ENCODE peak calls at places on chromosomes 4 and X, in nine cellular contexts. J, Q, G, T, S, A, W, I and M are unnamed samples.

GRCh38 chrX:46597774-46598173 is 24.2 kb downstream of the CHST7 start:
- DNase-seq in Q (no peak), G (no peak), T (no peak), W (no peak), S (no peak), A (no peak), J (no peak), I (no peak), M (no peak)

GRCh38 chrX:123731258-123731986 is 1.4 kb downstream of the THOC2 start:
- DNase-seq in A (no peak), Q (peak; percentile 40), T (no peak), G (peak; percentile 11), I (peak; percentile 35), W (no peak), S (peak; percentile 35), J (no peak), M (no peak)

GRCh38 chr4:184104419-184105101 is 113.1 kb downstream of the ENPP6 start:
- DNase-seq in S (no peak), W (no peak), Q (no peak), I (no peak), T (no peak), G (no peak), J (no peak), A (no peak), M (peak; percentile 94)

GRCh38 chrX:155056877-155057792 is 13.8 kb downstream of the CMC4 start:
- DNase-seq in S (peak; percentile 78), J (peak; percentile 36), A (peak; percentile 85), Q (peak; percentile 85), I (peak; percentile 78), G (peak; percentile 76), T (peak; percentile 80), W (no peak), M (no peak)

GRCh38 chr4:78551420-78552351 is at the start of gene ANXA3:
- DNase-seq in W (no peak), A (peak; percentile 91), J (no peak), S (no peak), Q (no peak), G (no peak), I (peak; percentile 15), T (no peak), M (no peak)

GRCh38 chr4:77193511-77194236 is 36.7 kb downstream of the CCNG2 start:
- DNase-seq in A (peak; percentile 92), Q (no peak), S (no peak), G (no peak), W (no peak), J (peak; percentile 41), I (no peak), T (peak; percentile 60), M (no peak)

GRCh38 chr4:1233641-1234277 is 15.2 kb downstream of the CTBP1 start:
- DNase-seq in T (no peak), I (no peak), W (no peak), G (peak; percentile 70), A (no peak), S (peak; percentile 60), J (peak; percentile 54), Q (peak; percentile 65), M (no peak)

GRCh38 chr4:59339631-59340030 is 1860.5 kb upstream of the ADGRL3 start:
- DNase-seq in S (no peak), J (no peak), G (no peak), A (peak; percentile 47), Q (no peak), I (no peak), W (no peak), T (no peak), M (no peak)

GRCh38 chr4:185566972-185567749 is 31.9 kb upstream of the PDLIM3 start:
- DNase-seq in W (peak; percentile 31), G (peak; percentile 90), A (no peak), S (peak; percentile 74), J (peak; percentile 26), Q (peak; percentile 98), I (no peak), T (peak; percentile 87), M (peak; percentile 76)

GRCh38 chrX:69289046-69289838 is 124.0 kb upstream of the PJA1 start:
- DNase-seq in Q (no peak), A (no peak), G (no peak), S (no peak), T (no peak), I (no peak), W (no peak), J (no peak), M (no peak)

GRCh38 chrX:44235534-44235933 is 107.9 kb downstream of the EFHC2 start:
- DNase-seq in J (no peak), S (no peak), W (no peak), Q (no peak), A (no peak), G (no peak), T (no peak), I (no peak), M (no peak)

GRCh38 chr4:148095346-148095923 is 346.8 kb downstream of the NR3C2 start:
- DNase-seq in J (no peak), A (no peak), T (no peak), S (no peak), I (no peak), Q (no peak), G (no peak), W (no peak), M (no peak)

GRCh38 chr4:139819082-139819481 is 153.5 kb downstream of the MGST2 start:
- DNase-seq in A (no peak), J (no peak), Q (no peak), S (no peak), W (no peak), T (no peak), G (no peak), I (no peak), M (no peak)

DNA sequence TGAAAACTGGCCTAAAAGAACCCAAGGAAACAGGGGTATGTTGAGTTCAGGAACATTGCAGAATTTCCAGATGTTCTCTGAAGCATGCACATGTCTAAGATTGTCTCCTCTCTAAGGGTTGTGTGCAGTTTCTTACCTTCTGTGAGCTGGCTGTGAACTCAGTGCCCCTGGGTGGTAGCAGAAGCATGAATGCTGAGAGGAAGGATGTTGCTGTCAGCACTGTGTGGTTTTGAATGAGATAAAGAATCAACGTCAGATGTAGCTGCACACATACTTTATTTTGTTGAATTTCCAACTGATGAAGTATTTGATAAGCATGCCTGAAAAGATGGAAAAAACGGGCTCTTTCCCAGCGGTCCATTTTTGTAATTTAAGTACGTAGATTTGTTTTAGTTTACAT is 23.8 kb upstream of the CD38 start:
- DNase-seq in Q (peak; percentile 44), T (no peak), J (no peak), I (no peak), W (no peak), G (peak; percentile 44), A (no peak), S (no peak), M (no peak)
- H3K4me3 ChIP-seq in Q (no peak overlapping the region), T (no peak overlapping the region), J (no peak overlapping the region), I (no peak overlapping the region), W (no peak overlapping the region), G (no peak overlapping the region), A (no peak overlapping the region), S (no peak overlapping the region), M (no peak overlapping the region)

GRCh38 chr4:153576443-153576774 is 107.7 kb upstream of the TLR2 start:
- DNase-seq in I (no peak), A (no peak), J (no peak), W (no peak), Q (no peak), S (no peak), G (no peak), T (no peak), M (no peak)

GRCh38 chr4:153573881-153574807 is 108.0 kb downstream of the TMEM131L start:
- DNase-seq in Q (peak; percentile 92), J (peak; percentile 72), W (peak; percentile 67), G (peak; percentile 93), A (no peak), I (peak; percentile 57), T (peak; percentile 76), S (peak; percentile 85), M (no peak)

GRCh38 chr4:153579410-153579809 is 104.7 kb upstream of the TLR2 start:
- DNase-seq in T (no peak), J (no peak), W (no peak), S (no peak), A (no peak), Q (no peak), G (no peak), I (no peak), M (no peak)

GRCh38 chr4:153579872-153580271 is 104.2 kb upstream of the TLR2 start:
- DNase-seq in S (no peak), A (no peak), G (no peak), I (no peak), W (no peak), Q (no peak), J (no peak), T (no peak), M (no peak)

GRCh38 chr4:153577053-153577452 is 107.0 kb upstream of the TLR2 start:
- DNase-seq in T (no peak), W (no peak), S (no peak), A (no peak), J (no peak), I (no peak), Q (no peak), G (no peak), M (no peak)
- H3K4me3 ChIP-seq in T (no peak overlapping the region), W (no peak overlapping the region), S (no peak overlapping the region), A (no peak overlapping the region), J (no peak overlapping the region), I (no peak overlapping the region), Q (no peak overlapping the region), G (no peak overlapping the region), M (no peak overlapping the region)

DNA sequence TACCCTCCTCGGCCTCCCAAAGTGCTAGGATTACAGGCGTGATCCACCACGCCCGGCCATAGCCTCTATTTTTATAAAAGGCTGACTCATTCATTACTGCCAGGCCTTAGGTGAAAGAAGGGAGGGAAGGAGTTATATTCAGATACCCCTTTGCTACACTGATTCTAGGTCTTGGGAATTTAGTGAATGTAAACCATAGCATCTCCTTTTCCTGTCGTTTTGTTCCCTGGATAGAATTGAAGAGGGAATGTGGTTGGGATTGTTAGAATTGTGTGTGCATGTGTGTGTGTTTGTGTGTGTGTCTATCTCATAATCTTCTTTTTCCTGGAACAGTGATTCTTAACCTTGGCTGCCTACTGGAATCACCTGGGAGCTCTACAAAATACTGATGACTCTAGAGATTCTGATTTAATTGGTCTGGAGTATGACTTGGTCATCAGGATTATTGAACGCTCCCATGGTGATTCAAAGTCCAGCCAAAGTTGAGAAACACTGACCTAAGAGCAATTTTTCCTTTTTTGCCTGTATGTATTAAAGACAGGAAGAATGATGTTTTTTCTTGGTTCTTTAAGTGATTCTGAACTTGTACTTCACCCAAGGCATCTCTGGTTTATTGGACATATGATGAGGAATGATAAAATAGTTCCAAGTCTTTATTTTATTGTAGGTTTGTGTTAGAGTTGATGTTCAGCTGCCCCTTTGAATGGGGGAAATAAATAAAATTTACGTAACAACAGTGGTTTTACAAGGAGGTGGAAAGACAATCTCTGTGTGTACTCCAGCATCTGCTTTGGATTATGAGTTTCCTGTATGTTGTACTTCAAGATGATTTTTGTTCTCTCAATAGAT is 37.0 kb downstream of the NAP1L5 start:
- DNase-seq in I (no peak), W (no peak), J (no peak), Q (peak; percentile 16), S (peak; percentile 95), G (peak; percentile 52), A (no peak), T (no peak), M (no peak)
- H3K4me3 ChIP-seq in I (no peak overlapping the region), W (no peak overlapping the region), J (no peak overlapping the region), Q (no peak overlapping the region), S (no peak overlapping the region), G (no peak overlapping the region), A (no peak overlapping the region), T (no peak overlapping the region), M (no peak overlapping the region)

DNA sequence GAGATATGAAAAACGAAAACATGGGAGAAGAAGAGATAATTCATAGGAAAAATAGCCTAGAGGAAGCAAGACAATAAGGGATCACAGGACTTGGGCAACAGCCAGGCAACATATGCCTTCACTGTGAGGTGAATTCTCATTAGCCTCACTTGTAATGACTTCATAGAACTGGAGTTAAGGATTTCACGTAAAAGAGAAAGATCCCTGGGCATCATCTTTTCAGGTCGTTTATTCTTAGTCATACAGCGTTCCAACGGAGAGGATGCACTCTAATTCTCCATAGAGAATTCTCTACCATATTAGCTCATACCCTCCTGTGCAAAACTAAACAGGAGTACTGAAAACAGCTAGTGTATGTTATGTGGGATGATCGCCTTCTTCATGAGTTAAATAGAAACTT is 1.4 kb downstream of the PRKG2 start:
- DNase-seq in G (peak; percentile 42), A (no peak), T (no peak), W (no peak), S (peak; percentile 33), I (no peak), J (no peak), Q (peak; percentile 34), M (no peak)
- H3K4me3 ChIP-seq in G (no peak overlapping the region), A (no peak overlapping the region), T (no peak overlapping the region), W (no peak overlapping the region), S (no peak overlapping the region), I (no peak overlapping the region), J (no peak overlapping the region), Q (peak overlapping the region; percentile 60), M (no peak overlapping the region)